ENCODE peak calls at places on chromosome 6, in nine cellular contexts. One of them, this sample, is unnamed.

GRCh38 chr6:18609715-18610114 is 222.6 kb downstream of the RNF144B start:
- DNase-seq in foreskin fibroblast: no peak
- DNase-seq in cardiac muscle cell: no peak
- DNase-seq in heart left ventricle: no peak
- DNase-seq in lower leg skin: no peak
- DNase-seq in effector memory CD4-positive, alpha-beta T cell: no peak
- DNase-seq in IMR-90: no peak
- DNase-seq in mammary epithelial cell: peak
- DNase-seq in CD4-positive, CD25-positive, alpha-beta regulatory T cell: no peak
- DNase-seq in this sample: no peak

GRCh38 chr6:106102034-106102433 is 15.9 kb downstream of the PRDM1 start:
- DNase-seq in foreskin fibroblast: no peak
- DNase-seq in cardiac muscle cell: no peak
- DNase-seq in heart left ventricle: no peak
- DNase-seq in lower leg skin: no peak
- DNase-seq in effector memory CD4-positive, alpha-beta T cell: no peak
- DNase-seq in IMR-90: no peak
- DNase-seq in mammary epithelial cell: no peak
- DNase-seq in CD4-positive, CD25-positive, alpha-beta regulatory T cell: peak
- DNase-seq in this sample: no peak

GRCh38 chr6:117840541-117840983 is 66.5 kb upstream of the SLC35F1 start:
- DNase-seq in foreskin fibroblast: peak
- DNase-seq in cardiac muscle cell: peak
- DNase-seq in heart left ventricle: no peak
- DNase-seq in lower leg skin: no peak
- DNase-seq in effector memory CD4-positive, alpha-beta T cell: no peak
- DNase-seq in IMR-90: peak
- DNase-seq in mammary epithelial cell: peak
- DNase-seq in CD4-positive, CD25-positive, alpha-beta regulatory T cell: peak
- DNase-seq in this sample: no peak

GRCh38 chr6:43219814-43220213 is 9.5 kb downstream of the DNPH1 start:
- DNase-seq in foreskin fibroblast: no peak
- DNase-seq in cardiac muscle cell: no peak
- DNase-seq in heart left ventricle: peak
- DNase-seq in lower leg skin: no peak
- DNase-seq in effector memory CD4-positive, alpha-beta T cell: no peak
- DNase-seq in IMR-90: no peak
- DNase-seq in mammary epithelial cell: no peak
- DNase-seq in CD4-positive, CD25-positive, alpha-beta regulatory T cell: no peak
- DNase-seq in this sample: no peak

GRCh38 chr6:50818673-50819072 is at the start of gene TFAP2B:
- DNase-seq in foreskin fibroblast: no peak
- DNase-seq in cardiac muscle cell: no peak
- DNase-seq in heart left ventricle: no peak
- DNase-seq in lower leg skin: no peak
- DNase-seq in effector memory CD4-positive, alpha-beta T cell: no peak
- DNase-seq in IMR-90: no peak
- DNase-seq in mammary epithelial cell: no peak
- DNase-seq in CD4-positive, CD25-positive, alpha-beta regulatory T cell: no peak
- DNase-seq in this sample: no peak

GRCh38 chr6:139852484-139853140 is 478.2 kb upstream of the CITED2 start:
- DNase-seq in foreskin fibroblast: peak
- DNase-seq in cardiac muscle cell: no peak
- DNase-seq in heart left ventricle: no peak
- DNase-seq in lower leg skin: no peak
- DNase-seq in effector memory CD4-positive, alpha-beta T cell: no peak
- DNase-seq in IMR-90: peak
- DNase-seq in mammary epithelial cell: peak
- DNase-seq in CD4-positive, CD25-positive, alpha-beta regulatory T cell: no peak
- DNase-seq in this sample: no peak

GRCh38 chr6:71913431-71913830 is 27.1 kb downstream of the RIMS1 start:
- DNase-seq in foreskin fibroblast: no peak
- DNase-seq in cardiac muscle cell: no peak
- DNase-seq in heart left ventricle: no peak
- DNase-seq in lower leg skin: no peak
- DNase-seq in effector memory CD4-positive, alpha-beta T cell: no peak
- DNase-seq in IMR-90: no peak
- DNase-seq in mammary epithelial cell: no peak
- DNase-seq in CD4-positive, CD25-positive, alpha-beta regulatory T cell: no peak
- DNase-seq in this sample: no peak

GRCh38 chr6:113011389-113011788 is 664.3 kb downstream of the RFPL4B start:
- DNase-seq in foreskin fibroblast: peak
- DNase-seq in cardiac muscle cell: no peak
- DNase-seq in heart left ventricle: no peak
- DNase-seq in lower leg skin: no peak
- DNase-seq in effector memory CD4-positive, alpha-beta T cell: no peak
- DNase-seq in IMR-90: no peak
- DNase-seq in mammary epithelial cell: no peak
- DNase-seq in CD4-positive, CD25-positive, alpha-beta regulatory T cell: no peak
- DNase-seq in this sample: no peak

GRCh38 chr6:78845567-78845966 is 21.8 kb upstream of the IRAK1BP1 start:
- DNase-seq in foreskin fibroblast: no peak
- DNase-seq in cardiac muscle cell: no peak
- DNase-seq in heart left ventricle: no peak
- DNase-seq in lower leg skin: no peak
- DNase-seq in effector memory CD4-positive, alpha-beta T cell: no peak
- DNase-seq in IMR-90: no peak
- DNase-seq in mammary epithelial cell: no peak
- DNase-seq in CD4-positive, CD25-positive, alpha-beta regulatory T cell: no peak
- DNase-seq in this sample: no peak

GRCh38 chr6:139164001-139164400 is 29.1 kb downstream of the HECA start:
- DNase-seq in foreskin fibroblast: no peak
- DNase-seq in cardiac muscle cell: no peak
- DNase-seq in heart left ventricle: no peak
- DNase-seq in lower leg skin: no peak
- DNase-seq in effector memory CD4-positive, alpha-beta T cell: no peak
- DNase-seq in IMR-90: no peak
- DNase-seq in mammary epithelial cell: no peak
- DNase-seq in CD4-positive, CD25-positive, alpha-beta regulatory T cell: no peak
- DNase-seq in this sample: no peak

GRCh38 chr6:3961581-3962225 is 112.5 kb downstream of the FAM50B start:
- DNase-seq in foreskin fibroblast: peak
- DNase-seq in cardiac muscle cell: no peak
- DNase-seq in heart left ventricle: no peak
- DNase-seq in lower leg skin: no peak
- DNase-seq in effector memory CD4-positive, alpha-beta T cell: no peak
- DNase-seq in IMR-90: peak
- DNase-seq in mammary epithelial cell: no peak
- DNase-seq in CD4-positive, CD25-positive, alpha-beta regulatory T cell: no peak
- DNase-seq in this sample: no peak

GRCh38 chr6:142945071-142945445 is at the start of gene HIVEP2:
- DNase-seq in foreskin fibroblast: peak
- DNase-seq in cardiac muscle cell: peak
- DNase-seq in heart left ventricle: peak
- DNase-seq in lower leg skin: peak
- DNase-seq in effector memory CD4-positive, alpha-beta T cell: peak
- DNase-seq in IMR-90: peak
- DNase-seq in mammary epithelial cell: peak
- DNase-seq in CD4-positive, CD25-positive, alpha-beta regulatory T cell: peak
- DNase-seq in this sample: peak

GRCh38 chr6:106097368-106098231 is 11.5 kb downstream of the PRDM1 start:
- DNase-seq in foreskin fibroblast: peak
- DNase-seq in cardiac muscle cell: no peak
- DNase-seq in heart left ventricle: no peak
- DNase-seq in lower leg skin: peak
- DNase-seq in effector memory CD4-positive, alpha-beta T cell: peak
- DNase-seq in IMR-90: peak
- DNase-seq in mammary epithelial cell: peak
- DNase-seq in CD4-positive, CD25-positive, alpha-beta regulatory T cell: peak
- DNase-seq in this sample: no peak

GRCh38 chr6:83008631-83009030 is 57.0 kb downstream of the UBE3D start:
- DNase-seq in foreskin fibroblast: no peak
- DNase-seq in cardiac muscle cell: no peak
- DNase-seq in heart left ventricle: no peak
- DNase-seq in lower leg skin: no peak
- DNase-seq in effector memory CD4-positive, alpha-beta T cell: no peak
- DNase-seq in IMR-90: no peak
- DNase-seq in mammary epithelial cell: no peak
- DNase-seq in CD4-positive, CD25-positive, alpha-beta regulatory T cell: no peak
- DNase-seq in this sample: no peak

GRCh38 chr6:72826033-72826432 is 204.2 kb downstream of the KCNQ5 start:
- DNase-seq in foreskin fibroblast: peak
- DNase-seq in cardiac muscle cell: no peak
- DNase-seq in heart left ventricle: no peak
- DNase-seq in lower leg skin: no peak
- DNase-seq in effector memory CD4-positive, alpha-beta T cell: no peak
- DNase-seq in IMR-90: peak
- DNase-seq in mammary epithelial cell: peak
- DNase-seq in CD4-positive, CD25-positive, alpha-beta regulatory T cell: no peak
- DNase-seq in this sample: no peak

GRCh38 chr6:161393839-161394364 is 120.0 kb upstream of the AGPAT4 start:
- DNase-seq in foreskin fibroblast: peak
- DNase-seq in cardiac muscle cell: peak
- DNase-seq in heart left ventricle: no peak
- DNase-seq in lower leg skin: peak
- DNase-seq in effector memory CD4-positive, alpha-beta T cell: peak
- DNase-seq in IMR-90: peak
- DNase-seq in mammary epithelial cell: peak
- DNase-seq in CD4-positive, CD25-positive, alpha-beta regulatory T cell: peak
- DNase-seq in this sample: no peak

GRCh38 chr6:45896783-45897441 is 118.7 kb downstream of the CLIC5 start:
- DNase-seq in foreskin fibroblast: peak
- DNase-seq in cardiac muscle cell: no peak
- DNase-seq in heart left ventricle: no peak
- DNase-seq in lower leg skin: no peak
- DNase-seq in effector memory CD4-positive, alpha-beta T cell: no peak
- DNase-seq in IMR-90: no peak
- DNase-seq in mammary epithelial cell: no peak
- DNase-seq in CD4-positive, CD25-positive, alpha-beta regulatory T cell: no peak
- DNase-seq in this sample: no peak

GRCh38 chr6:160106010-160106409 is 15.6 kb upstream of the SLC22A1 start:
- DNase-seq in foreskin fibroblast: no peak
- DNase-seq in cardiac muscle cell: no peak
- DNase-seq in heart left ventricle: no peak
- DNase-seq in lower leg skin: no peak
- DNase-seq in effector memory CD4-positive, alpha-beta T cell: no peak
- DNase-seq in IMR-90: no peak
- DNase-seq in mammary epithelial cell: no peak
- DNase-seq in CD4-positive, CD25-positive, alpha-beta regulatory T cell: no peak
- DNase-seq in this sample: no peak

GRCh38 chr6:150142304-150142656 is 564 bp upstream of the PPP1R14C start:
- DNase-seq in foreskin fibroblast: peak
- DNase-seq in cardiac muscle cell: peak
- DNase-seq in heart left ventricle: no peak
- DNase-seq in lower leg skin: no peak
- DNase-seq in effector memory CD4-positive, alpha-beta T cell: no peak
- DNase-seq in IMR-90: no peak
- DNase-seq in mammary epithelial cell: peak
- DNase-seq in CD4-positive, CD25-positive, alpha-beta regulatory T cell: no peak
- DNase-seq in this sample: peak

GRCh38 chr6:22613695-22614094 is 44.3 kb downstream of the HDGFL1 start:
- DNase-seq in foreskin fibroblast: peak
- DNase-seq in cardiac muscle cell: no peak
- DNase-seq in heart left ventricle: no peak
- DNase-seq in lower leg skin: no peak
- DNase-seq in effector memory CD4-positive, alpha-beta T cell: no peak
- DNase-seq in IMR-90: peak
- DNase-seq in mammary epithelial cell: peak
- DNase-seq in CD4-positive, CD25-positive, alpha-beta regulatory T cell: no peak
- DNase-seq in this sample: no peak

GRCh38 chr6:30219244-30219643 is 6.0 kb upstream of the TRIM26 start:
- DNase-seq in foreskin fibroblast: peak
- DNase-seq in cardiac muscle cell: peak
- DNase-seq in heart left ventricle: no peak
- DNase-seq in lower leg skin: peak
- DNase-seq in effector memory CD4-positive, alpha-beta T cell: peak
- DNase-seq in IMR-90: peak
- DNase-seq in mammary epithelial cell: peak
- DNase-seq in CD4-positive, CD25-positive, alpha-beta regulatory T cell: peak
- DNase-seq in this sample: no peak

GRCh38 chr6:129707882-129708495 is 2.0 kb downstream of the ARHGAP18 start:
- DNase-seq in foreskin fibroblast: no peak
- DNase-seq in cardiac muscle cell: no peak
- DNase-seq in heart left ventricle: no peak
- DNase-seq in lower leg skin: no peak
- DNase-seq in effector memory CD4-positive, alpha-beta T cell: no peak
- DNase-seq in IMR-90: no peak
- DNase-seq in mammary epithelial cell: no peak
- DNase-seq in CD4-positive, CD25-positive, alpha-beta regulatory T cell: no peak
- DNase-seq in this sample: no peak
- H3K4me3 ChIP-seq in foreskin fibroblast: peak
- H3K4me3 ChIP-seq in cardiac muscle cell: no peak
- H3K4me3 ChIP-seq in heart left ventricle: no peak
- H3K4me3 ChIP-seq in lower leg skin: no peak
- H3K4me3 ChIP-seq in effector memory CD4-positive, alpha-beta T cell: no peak
- H3K4me3 ChIP-seq in IMR-90: no peak
- H3K4me3 ChIP-seq in mammary epithelial cell: no peak
- H3K4me3 ChIP-seq in CD4-positive, CD25-positive, alpha-beta regulatory T cell: no peak
- H3K4me3 ChIP-seq in this sample: peak

DNA sequence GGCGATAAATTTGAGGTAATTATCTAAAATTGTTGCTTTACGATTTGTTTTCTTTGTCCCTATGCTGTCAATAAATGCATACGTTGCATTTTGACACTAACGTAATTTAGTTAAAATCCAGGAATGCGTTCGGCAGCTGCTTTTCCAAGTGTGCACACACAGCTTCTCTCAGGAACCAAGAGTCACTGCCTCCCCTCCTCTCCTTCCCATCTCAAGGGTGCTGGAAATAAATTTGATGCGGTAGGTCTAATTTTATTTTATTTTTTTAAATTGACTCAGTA is 381.4 kb downstream of the C6orf118 start:
- DNase-seq in foreskin fibroblast: no peak
- DNase-seq in cardiac muscle cell: no peak
- DNase-seq in heart left ventricle: no peak
- DNase-seq in lower leg skin: no peak
- DNase-seq in effector memory CD4-positive, alpha-beta T cell: no peak
- DNase-seq in IMR-90: no peak
- DNase-seq in mammary epithelial cell: no peak
- DNase-seq in CD4-positive, CD25-positive, alpha-beta regulatory T cell: no peak
- DNase-seq in this sample: no peak
- H3K4me3 ChIP-seq in foreskin fibroblast: no peak
- H3K4me3 ChIP-seq in cardiac muscle cell: no peak
- H3K4me3 ChIP-seq in heart left ventricle: no peak
- H3K4me3 ChIP-seq in lower leg skin: no peak
- H3K4me3 ChIP-seq in effector memory CD4-positive, alpha-beta T cell: no peak
- H3K4me3 ChIP-seq in IMR-90: no peak
- H3K4me3 ChIP-seq in mammary epithelial cell: no peak
- H3K4me3 ChIP-seq in CD4-positive, CD25-positive, alpha-beta regulatory T cell: no peak
- H3K4me3 ChIP-seq in this sample: no peak

GRCh38 chr6:17202526-17202925 is 78.6 kb upstream of the RBM24 start:
- DNase-seq in foreskin fibroblast: no peak
- DNase-seq in cardiac muscle cell: no peak
- DNase-seq in heart left ventricle: no peak
- DNase-seq in lower leg skin: no peak
- DNase-seq in effector memory CD4-positive, alpha-beta T cell: no peak
- DNase-seq in IMR-90: peak
- DNase-seq in mammary epithelial cell: no peak
- DNase-seq in CD4-positive, CD25-positive, alpha-beta regulatory T cell: no peak
- DNase-seq in this sample: no peak
- H3K4me3 ChIP-seq in foreskin fibroblast: no peak
- H3K4me3 ChIP-seq in cardiac muscle cell: no peak
- H3K4me3 ChIP-seq in heart left ventricle: no peak
- H3K4me3 ChIP-seq in lower leg skin: no peak
- H3K4me3 ChIP-seq in effector memory CD4-positive, alpha-beta T cell: no peak
- H3K4me3 ChIP-seq in IMR-90: no peak
- H3K4me3 ChIP-seq in mammary epithelial cell: no peak
- H3K4me3 ChIP-seq in CD4-positive, CD25-positive, alpha-beta regulatory T cell: no peak
- H3K4me3 ChIP-seq in this sample: no peak

DNA sequence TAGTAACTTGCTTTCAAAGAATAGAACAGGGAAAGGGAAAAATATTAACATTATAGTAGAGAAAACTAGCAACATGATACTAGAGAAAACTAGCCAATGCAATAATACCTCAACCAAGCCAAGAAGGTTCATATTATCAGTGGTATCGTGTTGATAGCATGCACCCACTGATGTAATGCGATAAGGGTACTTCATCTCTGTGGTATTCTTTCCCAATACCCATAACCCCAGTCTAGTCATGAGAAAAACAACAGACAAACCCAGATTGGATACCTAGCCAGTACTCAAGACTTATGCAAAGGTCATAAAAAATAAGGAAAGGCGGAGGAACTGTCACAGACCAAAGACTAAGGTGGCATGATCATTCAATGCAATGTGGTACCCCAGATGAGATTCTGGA is 21.0 kb downstream of the BLOC1S5 start:
- DNase-seq in foreskin fibroblast: peak
- DNase-seq in cardiac muscle cell: no peak
- DNase-seq in heart left ventricle: no peak
- DNase-seq in lower leg skin: no peak
- DNase-seq in effector memory CD4-positive, alpha-beta T cell: no peak
- DNase-seq in IMR-90: peak
- DNase-seq in mammary epithelial cell: no peak
- DNase-seq in CD4-positive, CD25-positive, alpha-beta regulatory T cell: no peak
- DNase-seq in this sample: no peak
- H3K4me3 ChIP-seq in foreskin fibroblast: no peak
- H3K4me3 ChIP-seq in cardiac muscle cell: no peak
- H3K4me3 ChIP-seq in heart left ventricle: no peak
- H3K4me3 ChIP-seq in lower leg skin: no peak
- H3K4me3 ChIP-seq in effector memory CD4-positive, alpha-beta T cell: no peak
- H3K4me3 ChIP-seq in IMR-90: no peak
- H3K4me3 ChIP-seq in mammary epithelial cell: no peak
- H3K4me3 ChIP-seq in CD4-positive, CD25-positive, alpha-beta regulatory T cell: no peak
- H3K4me3 ChIP-seq in this sample: no peak

This sample was measured in left lung.